ENCODE peak calls at places on chromosomes 3 and 15, in six cellular contexts. One of them, this sample, is unnamed.

GRCh38 chr3:8734137-8734878 is 706 bp downstream of the CAV3 start:
- DNase-seq in HepG2: no peak
- DNase-seq in uterus: no peak
- DNase-seq in suprapubic skin: peak
- DNase-seq in A549: no peak
- DNase-seq in lower leg skin: peak
- DNase-seq in this sample: no peak

GRCh38 chr3:60893946-60894345 is 357.3 kb downstream of the FHIT start:
- DNase-seq in HepG2: no peak
- DNase-seq in uterus: no peak
- DNase-seq in lower leg skin: no peak
- DNase-seq in A549: no peak
- DNase-seq in suprapubic skin: no peak
- DNase-seq in this sample: no peak

GRCh38 chr3:124372784-124373183 is 357.5 kb upstream of the UMPS start:
- DNase-seq in suprapubic skin: no peak
- DNase-seq in HepG2: no peak
- DNase-seq in lower leg skin: no peak
- DNase-seq in A549: no peak
- DNase-seq in uterus: no peak
- DNase-seq in this sample: no peak

GRCh38 chr15:55532944-55533343 is 24.9 kb upstream of the DNAAF4 start:
- DNase-seq in lower leg skin: no peak
- DNase-seq in A549: no peak
- DNase-seq in HepG2: no peak
- DNase-seq in suprapubic skin: no peak
- DNase-seq in uterus: no peak
- DNase-seq in this sample: no peak

GRCh38 chr15:77889009-77889806 is 188.3 kb downstream of the TBC1D2B start:
- DNase-seq in suprapubic skin: no peak
- DNase-seq in uterus: no peak
- DNase-seq in HepG2: no peak
- DNase-seq in A549: no peak
- DNase-seq in lower leg skin: no peak
- DNase-seq in this sample: no peak

GRCh38 chr3:10932596-10932995 is 60.0 kb upstream of the SLC6A1 start:
- DNase-seq in uterus: no peak
- DNase-seq in HepG2: no peak
- DNase-seq in suprapubic skin: no peak
- DNase-seq in lower leg skin: peak
- DNase-seq in A549: no peak
- DNase-seq in this sample: no peak

GRCh38 chr3:13748500-13748899 is 131.4 kb downstream of the WNT7A start:
- DNase-seq in A549: no peak
- DNase-seq in suprapubic skin: no peak
- DNase-seq in uterus: no peak
- DNase-seq in lower leg skin: no peak
- DNase-seq in HepG2: no peak
- DNase-seq in this sample: no peak

GRCh38 chr15:27418729-27419128 is 447.7 kb downstream of the GABRG3 start:
- DNase-seq in suprapubic skin: no peak
- DNase-seq in uterus: no peak
- DNase-seq in lower leg skin: no peak
- DNase-seq in A549: no peak
- DNase-seq in HepG2: no peak
- DNase-seq in this sample: no peak

GRCh38 chr15:80709542-80709941 is 14.4 kb downstream of the ABHD17C start:
- DNase-seq in A549: no peak
- DNase-seq in HepG2: no peak
- DNase-seq in suprapubic skin: peak
- DNase-seq in lower leg skin: no peak
- DNase-seq in uterus: no peak
- DNase-seq in this sample: no peak

GRCh38 chr3:112629425-112629824 is 11.5 kb downstream of the CCDC80 start:
- DNase-seq in suprapubic skin: no peak
- DNase-seq in HepG2: no peak
- DNase-seq in A549: peak
- DNase-seq in lower leg skin: no peak
- DNase-seq in uterus: peak
- DNase-seq in this sample: peak

GRCh38 chr15:63094495-63094931 is 27.1 kb upstream of the LACTB start:
- DNase-seq in HepG2: peak
- DNase-seq in lower leg skin: peak
- DNase-seq in suprapubic skin: peak
- DNase-seq in A549: no peak
- DNase-seq in uterus: no peak
- DNase-seq in this sample: peak

GRCh38 chr3:17738921-17739320 is 3.5 kb downstream of the TBC1D5 start:
- DNase-seq in suprapubic skin: no peak
- DNase-seq in HepG2: no peak
- DNase-seq in A549: peak
- DNase-seq in lower leg skin: no peak
- DNase-seq in uterus: no peak
- DNase-seq in this sample: no peak

GRCh38 chr3:29686889-29687592 is 406.2 kb downstream of the RBMS3 start:
- DNase-seq in suprapubic skin: no peak
- DNase-seq in A549: no peak
- DNase-seq in HepG2: no peak
- DNase-seq in lower leg skin: no peak
- DNase-seq in uterus: no peak
- DNase-seq in this sample: no peak

GRCh38 chr15:55694652-55695150 is 48.3 kb downstream of the PRTG start:
- DNase-seq in HepG2: no peak
- DNase-seq in lower leg skin: no peak
- DNase-seq in A549: no peak
- DNase-seq in suprapubic skin: no peak
- DNase-seq in uterus: no peak
- DNase-seq in this sample: no peak

GRCh38 chr15:66566963-66567531 is 1.2 kb upstream of the LCTL start:
- DNase-seq in A549: peak
- DNase-seq in HepG2: peak
- DNase-seq in uterus: peak
- DNase-seq in lower leg skin: peak
- DNase-seq in suprapubic skin: no peak
- DNase-seq in this sample: peak

GRCh38 chr3:63864008-63864871 is 573 bp downstream of the ATXN7 start:
- DNase-seq in A549: peak
- DNase-seq in HepG2: no peak
- DNase-seq in lower leg skin: no peak
- DNase-seq in uterus: peak
- DNase-seq in suprapubic skin: peak
- DNase-seq in this sample: peak
- TF ChIP-seq POLR2A in A549: peak
- TF ChIP-seq POLR2A in HepG2: peak
- TF ChIP-seq POLR2A in lower leg skin: no peak
- TF ChIP-seq POLR2A in uterus: no peak
- TF ChIP-seq POLR2A in suprapubic skin: no peak
- TF ChIP-seq POLR2A in this sample: no peak

DNA sequence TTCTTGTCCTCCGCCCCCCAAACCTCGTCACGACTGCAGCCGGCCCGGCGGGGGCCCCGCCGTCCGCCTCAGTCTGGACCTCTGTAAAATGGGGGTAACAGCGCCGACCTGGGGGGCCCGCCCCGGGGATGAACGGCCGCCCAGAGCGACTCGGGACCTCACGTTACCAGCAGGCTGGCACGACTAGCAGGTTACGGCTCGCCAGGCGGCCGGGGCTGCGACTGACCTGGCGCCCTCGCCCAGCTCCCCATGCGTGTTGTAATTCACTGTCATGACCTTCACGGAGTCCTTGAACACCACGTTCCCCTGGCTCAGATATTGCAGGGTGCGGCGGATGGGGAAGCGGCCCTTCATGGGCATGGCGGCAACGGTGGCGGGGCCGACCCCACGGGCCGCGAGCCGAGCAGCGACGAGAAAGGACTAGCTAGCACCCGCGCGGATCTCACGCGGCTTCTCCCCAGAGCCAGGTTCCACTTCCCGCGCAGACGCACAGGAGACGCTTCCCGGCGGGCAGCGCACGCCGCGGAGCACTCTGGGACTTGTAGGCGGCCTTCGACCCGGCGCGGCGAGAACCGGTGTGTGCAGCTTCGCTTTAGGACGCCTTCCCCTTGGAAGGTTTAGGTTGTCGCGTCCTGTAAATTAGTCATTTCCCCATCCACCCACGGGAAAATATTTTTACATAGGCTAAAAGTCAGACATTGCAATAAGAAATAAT is at the start of gene MRPS25:
- DNase-seq in uterus: peak
- DNase-seq in suprapubic skin: peak
- DNase-seq in A549: peak
- DNase-seq in lower leg skin: peak
- DNase-seq in HepG2: peak
- DNase-seq in this sample: peak
- TF ChIP-seq POLR2A in uterus: peak
- TF ChIP-seq POLR2A in suprapubic skin: peak
- TF ChIP-seq POLR2A in A549: peak
- TF ChIP-seq POLR2A in lower leg skin: no peak
- TF ChIP-seq POLR2A in HepG2: peak
- TF ChIP-seq POLR2A in this sample: peak

DNA sequence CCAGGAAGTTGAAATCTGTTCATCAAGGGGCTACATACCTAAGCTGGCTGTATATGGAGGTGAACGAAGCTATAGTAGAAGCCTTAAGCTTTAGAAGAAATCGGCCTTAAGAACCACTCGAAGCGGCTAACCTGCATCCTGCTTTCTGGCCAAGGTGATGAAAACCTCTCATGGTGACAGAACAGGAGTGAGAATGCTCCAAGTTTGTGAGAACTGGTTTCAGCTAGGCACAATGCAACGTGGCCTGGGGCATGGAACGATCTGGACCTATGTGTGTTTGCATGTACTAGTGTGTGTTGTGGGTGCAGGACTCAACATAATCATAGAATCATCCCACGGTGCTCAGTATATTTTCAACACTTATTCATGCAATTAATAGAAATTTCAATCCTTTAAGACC is 31.4 kb upstream of the SPTBN5 start:
- DNase-seq in A549: no peak
- DNase-seq in uterus: no peak
- DNase-seq in lower leg skin: no peak
- DNase-seq in HepG2: no peak
- DNase-seq in suprapubic skin: no peak
- DNase-seq in this sample: no peak
- TF ChIP-seq POLR2A in A549: no peak
- TF ChIP-seq POLR2A in uterus: no peak
- TF ChIP-seq POLR2A in lower leg skin: no peak
- TF ChIP-seq POLR2A in HepG2: no peak
- TF ChIP-seq POLR2A in suprapubic skin: no peak
- TF ChIP-seq POLR2A in this sample: no peak

GRCh38 chr15:76311071-76311956 is at the start of gene ETFA:
- DNase-seq in lower leg skin: peak
- DNase-seq in HepG2: peak
- DNase-seq in uterus: peak
- DNase-seq in suprapubic skin: peak
- DNase-seq in A549: peak
- DNase-seq in this sample: peak
- TF ChIP-seq POLR2A in lower leg skin: no peak
- TF ChIP-seq POLR2A in HepG2: peak
- TF ChIP-seq POLR2A in uterus: peak
- TF ChIP-seq POLR2A in suprapubic skin: peak
- TF ChIP-seq POLR2A in A549: peak
- TF ChIP-seq POLR2A in this sample: peak

GRCh38 chr3:156816091-156816793 is 9.9 kb upstream of the LEKR1 start:
- DNase-seq in suprapubic skin: peak
- DNase-seq in HepG2: no peak
- DNase-seq in uterus: peak
- DNase-seq in lower leg skin: no peak
- DNase-seq in A549: no peak
- DNase-seq in this sample: no peak
- TF ChIP-seq POLR2A in suprapubic skin: no peak
- TF ChIP-seq POLR2A in HepG2: no peak
- TF ChIP-seq POLR2A in uterus: no peak
- TF ChIP-seq POLR2A in lower leg skin: no peak
- TF ChIP-seq POLR2A in A549: peak
- TF ChIP-seq POLR2A in this sample: no peak

GRCh38 chr3:5187920-5188418 is 462 bp downstream of the EDEM1 start:
- DNase-seq in A549: peak
- DNase-seq in lower leg skin: peak
- DNase-seq in suprapubic skin: peak
- DNase-seq in HepG2: no peak
- DNase-seq in uterus: peak
- DNase-seq in this sample: peak

GRCh38 chr3:5186854-5187151 is 704 bp upstream of the EDEM1 start:
- DNase-seq in lower leg skin: no peak
- DNase-seq in A549: no peak
- DNase-seq in suprapubic skin: no peak
- DNase-seq in uterus: no peak
- DNase-seq in HepG2: peak
- DNase-seq in this sample: no peak

GRCh38 chr3:5186089-5186853 is 1.2 kb upstream of the EDEM1 start:
- DNase-seq in HepG2: no peak
- DNase-seq in lower leg skin: no peak
- DNase-seq in uterus: no peak
- DNase-seq in suprapubic skin: no peak
- DNase-seq in A549: no peak
- DNase-seq in this sample: no peak

GRCh38 chr3:5187152-5187919 is at the start of gene EDEM1:
- DNase-seq in A549: peak
- DNase-seq in uterus: peak
- DNase-seq in lower leg skin: peak
- DNase-seq in HepG2: peak
- DNase-seq in suprapubic skin: peak
- DNase-seq in this sample: peak

GRCh38 chr3:5185093-5185673 is 2.3 kb upstream of the EDEM1 start:
- DNase-seq in HepG2: no peak
- DNase-seq in A549: no peak
- DNase-seq in suprapubic skin: no peak
- DNase-seq in uterus: no peak
- DNase-seq in lower leg skin: no peak
- DNase-seq in this sample: no peak
- TF ChIP-seq POLR2A in HepG2: no peak
- TF ChIP-seq POLR2A in A549: no peak
- TF ChIP-seq POLR2A in suprapubic skin: no peak
- TF ChIP-seq POLR2A in uterus: no peak
- TF ChIP-seq POLR2A in lower leg skin: no peak
- TF ChIP-seq POLR2A in this sample: no peak

This sample was measured in H54.